ENCODE peak calls at places on chromosomes 5 and 9, in eight cellular contexts. One of them, this sample, is unnamed.

GRCh38 chr5:146690880-146691355 is 174.9 kb upstream of the GPR151 start:
- DNase-seq in GM06990: no peak
- DNase-seq in ovary: no peak
- DNase-seq in fibroblast of lung: no peak
- DNase-seq in colonic mucosa: no peak
- DNase-seq in A673: no peak
- DNase-seq in thyroid gland: no peak
- DNase-seq in HFF-Myc: no peak
- DNase-seq in this sample: no peak

GRCh38 chr5:38651806-38652205 is 95.4 kb upstream of the LIFR start:
- DNase-seq in thyroid gland: no peak
- DNase-seq in A673: no peak
- DNase-seq in ovary: no peak
- DNase-seq in fibroblast of lung: peak
- DNase-seq in colonic mucosa: no peak
- DNase-seq in GM06990: no peak
- DNase-seq in HFF-Myc: no peak
- DNase-seq in this sample: peak

GRCh38 chr5:141094481-141095262 is at the start of gene PCDHB2:
- DNase-seq in colonic mucosa: no peak
- DNase-seq in fibroblast of lung: peak
- DNase-seq in GM06990: no peak
- DNase-seq in ovary: peak
- DNase-seq in A673: peak
- DNase-seq in HFF-Myc: no peak
- DNase-seq in thyroid gland: peak
- DNase-seq in this sample: peak

GRCh38 chr9:88810826-88811225 is 180.4 kb upstream of the S1PR3 start:
- DNase-seq in HFF-Myc: no peak
- DNase-seq in thyroid gland: no peak
- DNase-seq in A673: no peak
- DNase-seq in ovary: no peak
- DNase-seq in colonic mucosa: no peak
- DNase-seq in GM06990: no peak
- DNase-seq in fibroblast of lung: no peak
- DNase-seq in this sample: no peak

GRCh38 chr5:154197801-154198461 is 7.4 kb downstream of the GALNT10 start:
- DNase-seq in GM06990: no peak
- DNase-seq in ovary: no peak
- DNase-seq in fibroblast of lung: peak
- DNase-seq in thyroid gland: no peak
- DNase-seq in A673: no peak
- DNase-seq in HFF-Myc: no peak
- DNase-seq in colonic mucosa: no peak
- DNase-seq in this sample: no peak

GRCh38 chr5:180343110-180343845 is 9.9 kb downstream of the GFPT2 start:
- DNase-seq in colonic mucosa: no peak
- DNase-seq in A673: peak
- DNase-seq in GM06990: no peak
- DNase-seq in fibroblast of lung: peak
- DNase-seq in HFF-Myc: no peak
- DNase-seq in ovary: no peak
- DNase-seq in thyroid gland: peak
- DNase-seq in this sample: peak

GRCh38 chr5:16245956-16246355 is 66.4 kb upstream of the MARCHF11 start:
- DNase-seq in GM06990: no peak
- DNase-seq in thyroid gland: no peak
- DNase-seq in fibroblast of lung: no peak
- DNase-seq in colonic mucosa: no peak
- DNase-seq in A673: no peak
- DNase-seq in ovary: no peak
- DNase-seq in HFF-Myc: no peak
- DNase-seq in this sample: no peak

GRCh38 chr5:130529716-130530485 is 625.6 kb downstream of the CHSY3 start:
- DNase-seq in A673: no peak
- DNase-seq in colonic mucosa: no peak
- DNase-seq in HFF-Myc: no peak
- DNase-seq in GM06990: no peak
- DNase-seq in fibroblast of lung: no peak
- DNase-seq in thyroid gland: no peak
- DNase-seq in ovary: no peak
- DNase-seq in this sample: no peak

GRCh38 chr5:146076028-146076427 is 29.3 kb downstream of the PLAC8L1 start:
- DNase-seq in thyroid gland: no peak
- DNase-seq in colonic mucosa: peak
- DNase-seq in A673: no peak
- DNase-seq in GM06990: no peak
- DNase-seq in HFF-Myc: no peak
- DNase-seq in fibroblast of lung: no peak
- DNase-seq in ovary: no peak
- DNase-seq in this sample: peak

GRCh38 chr5:66742083-66742895 is 146.1 kb downstream of the MAST4 start:
- DNase-seq in HFF-Myc: no peak
- DNase-seq in GM06990: no peak
- DNase-seq in ovary: peak
- DNase-seq in thyroid gland: peak
- DNase-seq in fibroblast of lung: peak
- DNase-seq in A673: peak
- DNase-seq in colonic mucosa: peak
- DNase-seq in this sample: no peak
- TF ChIP-seq CTCF in HFF-Myc: peak
- TF ChIP-seq CTCF in GM06990: peak
- TF ChIP-seq CTCF in ovary: no peak
- TF ChIP-seq CTCF in thyroid gland: peak
- TF ChIP-seq CTCF in fibroblast of lung: peak
- TF ChIP-seq CTCF in A673: peak
- TF ChIP-seq CTCF in colonic mucosa: peak
- TF ChIP-seq CTCF in this sample: peak

GRCh38 chr9:131252120-131252519 is 24.2 kb downstream of the FAM78A start:
- DNase-seq in HFF-Myc: no peak
- DNase-seq in colonic mucosa: no peak
- DNase-seq in A673: no peak
- DNase-seq in ovary: no peak
- DNase-seq in thyroid gland: no peak
- DNase-seq in fibroblast of lung: no peak
- DNase-seq in GM06990: no peak
- DNase-seq in this sample: no peak
- H3K4me3 ChIP-seq in HFF-Myc: no peak
- H3K4me3 ChIP-seq in colonic mucosa: peak
- H3K4me3 ChIP-seq in A673: no peak
- H3K4me3 ChIP-seq in ovary: no peak
- H3K4me3 ChIP-seq in thyroid gland: no peak
- H3K4me3 ChIP-seq in fibroblast of lung: no peak
- H3K4me3 ChIP-seq in GM06990: peak
- H3K4me3 ChIP-seq in this sample: no peak

DNA sequence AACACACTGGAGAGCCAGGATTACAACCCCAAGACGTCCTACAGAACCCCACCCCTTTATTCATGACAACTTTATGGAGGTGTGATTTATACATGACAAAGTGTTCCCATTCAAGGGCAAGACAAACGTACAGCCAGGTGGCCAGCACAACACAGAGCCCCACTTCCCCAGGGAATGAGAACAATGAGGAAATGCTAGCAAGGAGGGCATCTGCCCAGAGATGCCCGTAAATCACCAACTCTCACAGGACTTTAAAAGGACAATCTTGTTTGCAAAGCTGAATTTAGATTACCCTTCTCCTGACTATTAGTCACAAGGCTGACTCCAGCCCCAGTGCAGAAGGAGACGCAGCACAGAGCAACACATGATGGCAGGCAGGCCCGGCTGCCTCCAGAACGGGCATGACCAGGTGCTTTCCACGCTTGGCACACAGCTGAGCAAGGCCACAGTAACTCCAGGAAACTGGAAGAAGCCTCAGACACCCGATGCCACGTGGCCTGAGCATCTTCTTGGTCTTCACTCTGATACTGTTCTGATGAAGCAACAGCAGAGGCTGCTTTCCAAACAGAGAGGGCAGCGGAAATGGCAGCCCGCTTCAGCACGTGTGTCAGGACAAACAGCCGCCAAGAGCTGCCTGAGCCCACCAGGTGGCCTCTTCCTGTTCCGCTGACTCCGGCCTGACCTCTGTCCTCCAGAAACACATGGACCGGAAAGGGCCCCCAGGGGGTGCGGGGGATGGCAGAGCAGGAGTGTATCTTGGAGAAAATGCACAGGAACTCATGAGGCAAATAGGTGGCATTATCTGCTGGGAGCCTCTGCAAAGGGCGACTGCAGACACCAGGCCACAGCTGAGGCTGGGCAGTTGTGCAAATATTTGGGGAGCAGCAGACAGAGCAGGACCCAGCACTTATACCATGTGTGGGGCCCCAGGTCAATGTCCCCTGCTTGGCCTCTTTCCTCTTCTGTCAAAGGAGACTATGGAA is 51.3 kb downstream of the ROR2 start:
- DNase-seq in HFF-Myc: no peak
- DNase-seq in colonic mucosa: peak
- DNase-seq in A673: peak
- DNase-seq in thyroid gland: peak
- DNase-seq in ovary: no peak
- DNase-seq in GM06990: no peak
- DNase-seq in fibroblast of lung: no peak
- DNase-seq in this sample: peak
- TF ChIP-seq CTCF in HFF-Myc: no peak
- TF ChIP-seq CTCF in colonic mucosa: no peak
- TF ChIP-seq CTCF in A673: no peak
- TF ChIP-seq CTCF in thyroid gland: no peak
- TF ChIP-seq CTCF in ovary: no peak
- TF ChIP-seq CTCF in GM06990: no peak
- TF ChIP-seq CTCF in fibroblast of lung: peak
- TF ChIP-seq CTCF in this sample: no peak

DNA sequence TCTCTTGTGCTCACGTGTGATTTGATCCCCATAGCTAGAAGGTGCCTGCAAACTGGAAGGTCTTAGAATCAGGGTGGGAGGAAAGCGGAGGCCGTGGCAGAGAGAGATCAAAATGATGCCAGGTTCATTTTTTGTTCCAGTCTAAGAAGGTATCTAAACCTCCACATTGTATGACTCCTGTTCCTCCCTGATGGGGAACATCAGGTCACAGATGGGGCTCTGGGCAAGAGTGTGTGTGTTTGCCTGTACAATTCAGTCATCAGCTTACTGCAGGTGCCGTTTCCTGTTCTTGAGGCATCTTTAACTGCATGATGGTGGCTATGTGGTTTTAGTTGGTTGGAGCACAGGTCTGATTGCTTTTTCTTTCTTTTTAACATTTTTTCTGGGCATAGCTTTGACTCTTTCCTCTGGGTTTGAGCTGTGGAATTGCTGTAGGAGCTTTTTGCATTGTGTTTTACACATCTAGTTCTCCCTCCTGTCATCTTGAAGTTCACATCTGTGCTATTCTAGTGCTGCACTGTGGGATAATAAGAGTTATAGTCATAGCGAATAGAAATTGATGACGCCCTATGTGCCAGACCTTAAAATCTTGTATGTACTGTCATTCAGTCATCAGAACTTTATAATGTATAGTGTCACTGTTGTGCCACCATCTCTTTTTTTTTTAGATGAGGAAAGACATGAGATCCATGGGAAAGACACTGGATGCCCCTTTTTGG is 30.8 kb downstream of the ARHGAP26 start:
- DNase-seq in colonic mucosa: no peak
- DNase-seq in HFF-Myc: no peak
- DNase-seq in A673: no peak
- DNase-seq in GM06990: no peak
- DNase-seq in ovary: no peak
- DNase-seq in thyroid gland: no peak
- DNase-seq in fibroblast of lung: no peak
- DNase-seq in this sample: no peak
- H3K4me3 ChIP-seq in colonic mucosa: no peak
- H3K4me3 ChIP-seq in HFF-Myc: no peak
- H3K4me3 ChIP-seq in A673: no peak
- H3K4me3 ChIP-seq in GM06990: no peak
- H3K4me3 ChIP-seq in ovary: no peak
- H3K4me3 ChIP-seq in thyroid gland: no peak
- H3K4me3 ChIP-seq in fibroblast of lung: no peak
- H3K4me3 ChIP-seq in this sample: no peak

GRCh38 chr5:150175536-150175935 is 9.0 kb downstream of the CDX1 start:
- DNase-seq in thyroid gland: no peak
- DNase-seq in GM06990: no peak
- DNase-seq in fibroblast of lung: peak
- DNase-seq in ovary: no peak
- DNase-seq in colonic mucosa: no peak
- DNase-seq in A673: peak
- DNase-seq in HFF-Myc: no peak
- DNase-seq in this sample: peak
- TF ChIP-seq CTCF in thyroid gland: peak
- TF ChIP-seq CTCF in GM06990: peak
- TF ChIP-seq CTCF in fibroblast of lung: peak
- TF ChIP-seq CTCF in ovary: peak
- TF ChIP-seq CTCF in colonic mucosa: no peak
- TF ChIP-seq CTCF in A673: peak
- TF ChIP-seq CTCF in HFF-Myc: peak
- TF ChIP-seq CTCF in this sample: peak

GRCh38 chr9:13274901-13275641 is 4.4 kb downstream of the MPDZ start:
- DNase-seq in fibroblast of lung: peak
- DNase-seq in HFF-Myc: no peak
- DNase-seq in GM06990: no peak
- DNase-seq in A673: peak
- DNase-seq in thyroid gland: no peak
- DNase-seq in ovary: no peak
- DNase-seq in colonic mucosa: no peak
- DNase-seq in this sample: peak

GRCh38 chr9:13278368-13279246 is 885 bp downstream of the MPDZ start:
- DNase-seq in fibroblast of lung: peak
- DNase-seq in thyroid gland: peak
- DNase-seq in A673: peak
- DNase-seq in colonic mucosa: peak
- DNase-seq in GM06990: no peak
- DNase-seq in HFF-Myc: no peak
- DNase-seq in ovary: peak
- DNase-seq in this sample: peak

GRCh38 chr9:13281356-13282016 is 2.0 kb upstream of the MPDZ start:
- DNase-seq in HFF-Myc: no peak
- DNase-seq in ovary: no peak
- DNase-seq in A673: peak
- DNase-seq in thyroid gland: no peak
- DNase-seq in GM06990: no peak
- DNase-seq in colonic mucosa: no peak
- DNase-seq in fibroblast of lung: peak
- DNase-seq in this sample: peak

GRCh38 chr9:13279284-13280162 is at the start of gene MPDZ:
- DNase-seq in A673: peak
- DNase-seq in HFF-Myc: no peak
- DNase-seq in colonic mucosa: peak
- DNase-seq in GM06990: no peak
- DNase-seq in thyroid gland: peak
- DNase-seq in fibroblast of lung: peak
- DNase-seq in ovary: peak
- DNase-seq in this sample: peak

DNA sequence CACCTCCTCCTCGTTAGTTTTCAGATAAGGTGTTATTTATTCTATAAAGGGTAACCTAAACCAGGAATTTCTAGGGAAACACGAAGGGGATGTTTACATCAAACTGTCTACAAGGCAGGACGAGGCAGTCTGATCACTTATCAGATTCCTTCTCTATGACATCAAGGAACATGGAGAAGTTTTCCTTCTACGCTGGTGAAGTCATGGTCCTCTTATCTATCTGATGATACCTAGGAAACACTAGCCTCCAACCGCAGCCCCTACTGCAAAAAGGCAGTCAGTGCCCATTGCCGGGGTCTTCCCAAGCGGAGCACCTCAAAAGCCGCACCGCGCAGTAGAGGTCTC is 1.5 kb downstream of the MPDZ start:
- DNase-seq in thyroid gland: no peak
- DNase-seq in GM06990: no peak
- DNase-seq in ovary: no peak
- DNase-seq in fibroblast of lung: peak
- DNase-seq in A673: no peak
- DNase-seq in HFF-Myc: no peak
- DNase-seq in colonic mucosa: no peak
- DNase-seq in this sample: peak
- H3K4me3 ChIP-seq in thyroid gland: peak
- H3K4me3 ChIP-seq in GM06990: no peak
- H3K4me3 ChIP-seq in ovary: peak
- H3K4me3 ChIP-seq in fibroblast of lung: peak
- H3K4me3 ChIP-seq in A673: peak
- H3K4me3 ChIP-seq in HFF-Myc: peak
- H3K4me3 ChIP-seq in colonic mucosa: peak
- H3K4me3 ChIP-seq in this sample: peak